ENCODE peak calls at places on chromosome 17, in nine cellular contexts. One of them, this sample, is unnamed.

GRCh38 chr17:60993497-60993896 is 315.8 kb downstream of the BCAS3 start:
- DNase-seq in astrocyte: no peak
- DNase-seq in lower lobe of right lung: no peak
- DNase-seq in uterus: no peak
- DNase-seq in heart right ventricle: no peak
- DNase-seq in aorta: no peak
- DNase-seq in CD4-positive, CD25-positive, alpha-beta regulatory T cell: no peak
- DNase-seq in upper lobe of right lung: no peak
- DNase-seq in IMR-90: no peak
- DNase-seq in this sample: no peak

GRCh38 chr17:11935734-11936406 is 61.4 kb downstream of the ZNF18 start:
- DNase-seq in astrocyte: no peak
- DNase-seq in lower lobe of right lung: no peak
- DNase-seq in uterus: no peak
- DNase-seq in heart right ventricle: no peak
- DNase-seq in aorta: no peak
- DNase-seq in CD4-positive, CD25-positive, alpha-beta regulatory T cell: no peak
- DNase-seq in upper lobe of right lung: no peak
- DNase-seq in IMR-90: peak; percentile 33
- DNase-seq in this sample: no peak

GRCh38 chr17:29295420-29295819 is 1.5 kb upstream of the NUFIP2 start:
- DNase-seq in astrocyte: no peak
- DNase-seq in lower lobe of right lung: no peak
- DNase-seq in uterus: no peak
- DNase-seq in heart right ventricle: no peak
- DNase-seq in aorta: no peak
- DNase-seq in CD4-positive, CD25-positive, alpha-beta regulatory T cell: no peak
- DNase-seq in upper lobe of right lung: no peak
- DNase-seq in IMR-90: no peak
- DNase-seq in this sample: no peak

GRCh38 chr17:41594363-41594915 is 7.7 kb upstream of the KRT14 start:
- DNase-seq in astrocyte: no peak
- DNase-seq in lower lobe of right lung: no peak
- DNase-seq in uterus: no peak
- DNase-seq in heart right ventricle: no peak
- DNase-seq in aorta: no peak
- DNase-seq in CD4-positive, CD25-positive, alpha-beta regulatory T cell: no peak
- DNase-seq in upper lobe of right lung: no peak
- DNase-seq in IMR-90: no peak
- DNase-seq in this sample: no peak

GRCh38 chr17:17044846-17045561 is 2.7 kb downstream of the MPRIP start:
- DNase-seq in astrocyte: peak; percentile 79
- DNase-seq in lower lobe of right lung: no peak
- DNase-seq in uterus: peak; percentile 54
- DNase-seq in heart right ventricle: no peak
- DNase-seq in aorta: no peak
- DNase-seq in CD4-positive, CD25-positive, alpha-beta regulatory T cell: no peak
- DNase-seq in upper lobe of right lung: peak; percentile 61
- DNase-seq in IMR-90: peak; percentile 79
- DNase-seq in this sample: no peak

GRCh38 chr17:29390856-29391631 is 881 bp downstream of the TAOK1 start:
- DNase-seq in astrocyte: no peak
- DNase-seq in lower lobe of right lung: no peak
- DNase-seq in uterus: peak; percentile 25
- DNase-seq in heart right ventricle: no peak
- DNase-seq in aorta: no peak
- DNase-seq in CD4-positive, CD25-positive, alpha-beta regulatory T cell: no peak
- DNase-seq in upper lobe of right lung: no peak
- DNase-seq in IMR-90: peak; percentile 42
- DNase-seq in this sample: peak; percentile 7

GRCh38 chr17:59431606-59432005 is 100.2 kb downstream of the YPEL2 start:
- DNase-seq in astrocyte: no peak
- DNase-seq in lower lobe of right lung: no peak
- DNase-seq in uterus: no peak
- DNase-seq in heart right ventricle: no peak
- DNase-seq in aorta: no peak
- DNase-seq in CD4-positive, CD25-positive, alpha-beta regulatory T cell: no peak
- DNase-seq in upper lobe of right lung: no peak
- DNase-seq in IMR-90: peak; percentile 43
- DNase-seq in this sample: no peak

GRCh38 chr17:71494456-71494855 is 626.4 kb upstream of the SOX9 start:
- DNase-seq in astrocyte: peak; percentile 66
- DNase-seq in lower lobe of right lung: no peak
- DNase-seq in uterus: no peak
- DNase-seq in heart right ventricle: no peak
- DNase-seq in aorta: no peak
- DNase-seq in CD4-positive, CD25-positive, alpha-beta regulatory T cell: no peak
- DNase-seq in upper lobe of right lung: no peak
- DNase-seq in IMR-90: no peak
- DNase-seq in this sample: no peak

GRCh38 chr17:2949469-2950044 is 113.8 kb downstream of the OR1D5 start:
- DNase-seq in astrocyte: peak; percentile 54
- DNase-seq in lower lobe of right lung: peak; percentile 26
- DNase-seq in uterus: no peak
- DNase-seq in heart right ventricle: peak; percentile 46
- DNase-seq in aorta: peak; percentile 84
- DNase-seq in CD4-positive, CD25-positive, alpha-beta regulatory T cell: no peak
- DNase-seq in upper lobe of right lung: peak; percentile 46
- DNase-seq in IMR-90: peak; percentile 49
- DNase-seq in this sample: no peak

GRCh38 chr17:5874486-5874885 is 195.7 kb upstream of the WSCD1 start:
- DNase-seq in astrocyte: no peak
- DNase-seq in lower lobe of right lung: no peak
- DNase-seq in uterus: no peak
- DNase-seq in heart right ventricle: no peak
- DNase-seq in aorta: no peak
- DNase-seq in CD4-positive, CD25-positive, alpha-beta regulatory T cell: no peak
- DNase-seq in upper lobe of right lung: no peak
- DNase-seq in IMR-90: no peak
- DNase-seq in this sample: no peak

GRCh38 chr17:14784997-14785696 is 480.0 kb downstream of the PMP22 start:
- DNase-seq in astrocyte: no peak
- DNase-seq in lower lobe of right lung: no peak
- DNase-seq in uterus: no peak
- DNase-seq in heart right ventricle: no peak
- DNase-seq in aorta: no peak
- DNase-seq in CD4-positive, CD25-positive, alpha-beta regulatory T cell: no peak
- DNase-seq in upper lobe of right lung: no peak
- DNase-seq in IMR-90: no peak
- DNase-seq in this sample: peak; percentile 25

GRCh38 chr17:72901657-72902056 is 190.8 kb downstream of the SLC39A11 start:
- DNase-seq in astrocyte: no peak
- DNase-seq in lower lobe of right lung: no peak
- DNase-seq in uterus: no peak
- DNase-seq in heart right ventricle: no peak
- DNase-seq in aorta: no peak
- DNase-seq in CD4-positive, CD25-positive, alpha-beta regulatory T cell: no peak
- DNase-seq in upper lobe of right lung: no peak
- DNase-seq in IMR-90: no peak
- DNase-seq in this sample: no peak
- H3K4me1 ChIP-seq in astrocyte: peaks cover under 1% of the 10 kb centered on the region
- H3K4me1 ChIP-seq in lower lobe of right lung: no peaks in the 10 kb centered on the region
- H3K4me1 ChIP-seq in uterus: no peaks in the 10 kb centered on the region
- H3K4me1 ChIP-seq in heart right ventricle: no peaks in the 10 kb centered on the region
- H3K4me1 ChIP-seq in aorta: no peaks in the 10 kb centered on the region
- H3K4me1 ChIP-seq in CD4-positive, CD25-positive, alpha-beta regulatory T cell: no peaks in the 10 kb centered on the region
- H3K4me1 ChIP-seq in upper lobe of right lung: no peaks in the 10 kb centered on the region
- H3K4me1 ChIP-seq in IMR-90: no peaks in the 10 kb centered on the region
- H3K4me1 ChIP-seq in this sample: no peaks in the 10 kb centered on the region

DNA sequence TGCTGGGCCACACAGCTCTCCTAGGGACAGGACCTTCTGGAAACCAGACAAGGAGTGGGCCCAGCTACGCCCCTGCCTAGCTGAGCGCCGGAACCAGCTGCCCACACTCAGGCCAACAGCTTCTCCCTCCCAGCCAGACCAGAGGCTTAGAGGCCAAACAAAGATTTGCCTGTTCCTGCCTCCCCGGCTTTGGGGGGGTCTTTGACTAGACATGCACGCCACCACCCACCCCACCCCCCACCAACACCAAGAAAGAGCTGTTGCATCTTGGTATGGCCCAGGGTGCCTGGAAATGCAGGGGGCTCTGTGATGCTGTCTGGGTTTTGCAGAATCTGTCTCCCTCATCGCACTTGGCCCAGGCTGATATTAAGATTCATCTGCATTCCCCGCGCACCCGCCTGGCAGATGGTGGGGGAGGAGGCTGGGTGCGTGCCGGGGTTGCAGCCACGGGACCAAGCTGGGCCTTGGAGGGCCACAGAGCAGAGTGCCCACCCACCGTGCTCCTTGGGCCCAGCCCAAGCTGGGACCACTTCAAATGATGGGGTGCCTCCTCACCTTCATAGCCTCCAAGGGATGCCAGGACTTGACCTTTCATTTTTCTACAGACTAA is 1.3 kb upstream of the NXPH3 start:
- DNase-seq in astrocyte: no peak
- DNase-seq in lower lobe of right lung: peak; percentile 46
- DNase-seq in uterus: peak; percentile 47
- DNase-seq in heart right ventricle: no peak
- DNase-seq in aorta: no peak
- DNase-seq in CD4-positive, CD25-positive, alpha-beta regulatory T cell: no peak
- DNase-seq in upper lobe of right lung: peak; percentile 63
- DNase-seq in IMR-90: no peak
- DNase-seq in this sample: no peak
- H3K27me3 ChIP-seq in astrocyte: peaks cover 51% of the 10 kb centered on the region
- H3K27me3 ChIP-seq in lower lobe of right lung: peaks cover 8% of the 10 kb centered on the region
- H3K27me3 ChIP-seq in uterus: no peaks in the 10 kb centered on the region
- H3K27me3 ChIP-seq in heart right ventricle: no peaks in the 10 kb centered on the region
- H3K27me3 ChIP-seq in aorta: no peaks in the 10 kb centered on the region
- H3K27me3 ChIP-seq in CD4-positive, CD25-positive, alpha-beta regulatory T cell: peaks cover 10% of the 10 kb centered on the region
- H3K27me3 ChIP-seq in upper lobe of right lung: peaks cover 7% of the 10 kb centered on the region
- H3K27me3 ChIP-seq in IMR-90: peaks cover 65% of the 10 kb centered on the region
- H3K27me3 ChIP-seq in this sample: peaks cover 4% of the 10 kb centered on the region

GRCh38 chr17:979539-980405 is at the start of gene NXN:
- DNase-seq in astrocyte: peak; percentile 36
- DNase-seq in lower lobe of right lung: peak; percentile 89
- DNase-seq in uterus: peak; percentile 89
- DNase-seq in heart right ventricle: peak; percentile 94
- DNase-seq in aorta: peak; percentile 90
- DNase-seq in CD4-positive, CD25-positive, alpha-beta regulatory T cell: peak; percentile 84
- DNase-seq in upper lobe of right lung: peak; percentile 94
- DNase-seq in IMR-90: peak; percentile 65
- DNase-seq in this sample: peak; percentile 83

GRCh38 chr17:979211-979538 is 401 bp downstream of the NXN start:
- DNase-seq in astrocyte: no peak
- DNase-seq in lower lobe of right lung: no peak
- DNase-seq in uterus: no peak
- DNase-seq in heart right ventricle: no peak
- DNase-seq in aorta: peak; percentile 64
- DNase-seq in CD4-positive, CD25-positive, alpha-beta regulatory T cell: no peak
- DNase-seq in upper lobe of right lung: no peak
- DNase-seq in IMR-90: no peak
- DNase-seq in this sample: no peak

GRCh38 chr17:976316-976715 is 3.3 kb downstream of the NXN start:
- DNase-seq in astrocyte: no peak
- DNase-seq in lower lobe of right lung: no peak
- DNase-seq in uterus: no peak
- DNase-seq in heart right ventricle: no peak
- DNase-seq in aorta: no peak
- DNase-seq in CD4-positive, CD25-positive, alpha-beta regulatory T cell: no peak
- DNase-seq in upper lobe of right lung: no peak
- DNase-seq in IMR-90: no peak
- DNase-seq in this sample: no peak

GRCh38 chr17:977163-977562 is 2.4 kb downstream of the NXN start:
- DNase-seq in astrocyte: no peak
- DNase-seq in lower lobe of right lung: no peak
- DNase-seq in uterus: no peak
- DNase-seq in heart right ventricle: no peak
- DNase-seq in aorta: no peak
- DNase-seq in CD4-positive, CD25-positive, alpha-beta regulatory T cell: no peak
- DNase-seq in upper lobe of right lung: no peak
- DNase-seq in IMR-90: peak; percentile 54
- DNase-seq in this sample: no peak

DNA sequence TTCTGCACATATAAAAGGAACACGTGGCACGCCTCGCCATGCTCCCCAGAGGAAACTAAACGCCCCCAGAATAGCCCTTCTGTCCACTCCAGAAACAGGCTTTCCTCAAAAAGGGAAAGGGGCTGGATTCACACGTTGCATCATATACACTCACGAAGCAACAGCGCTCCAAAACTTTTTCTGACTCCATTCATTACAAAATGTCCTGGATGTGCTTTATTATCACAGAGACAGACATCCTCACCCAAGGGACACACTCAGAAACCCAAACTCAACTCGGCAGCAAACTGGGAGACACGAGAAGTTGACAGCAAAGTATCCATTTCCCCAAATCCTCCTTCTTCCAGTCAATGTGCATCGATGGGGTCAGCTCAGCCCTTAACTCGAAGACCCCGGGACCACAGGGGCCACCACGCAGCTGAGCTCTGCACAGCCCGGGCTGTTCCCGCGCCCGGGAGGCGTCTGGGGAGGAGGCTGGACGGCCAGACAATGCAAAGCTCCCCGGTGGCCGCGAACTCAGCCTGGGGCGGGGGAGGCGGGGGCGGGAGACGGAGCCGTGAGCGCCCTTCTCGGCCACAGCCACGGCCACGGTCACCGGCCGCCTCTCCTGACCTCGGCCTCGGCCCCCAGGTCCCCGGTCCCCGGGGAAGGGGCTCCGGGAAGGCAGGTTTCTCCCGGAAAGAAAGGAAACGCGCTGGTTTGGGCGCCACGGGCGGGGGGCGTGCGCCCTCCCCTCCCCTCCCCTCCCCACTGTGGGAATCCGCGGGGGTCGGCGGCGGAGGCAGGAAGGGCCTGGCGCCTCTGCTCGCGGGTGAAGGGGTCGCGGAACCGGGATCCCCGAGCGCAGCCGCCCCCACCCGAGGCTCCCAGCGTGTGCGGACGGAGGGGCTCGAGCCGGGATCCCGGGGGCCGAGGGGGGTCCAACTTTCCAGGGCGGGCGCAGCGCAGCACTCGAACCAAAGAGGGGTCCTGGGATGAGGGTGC is 1.2 kb downstream of the NXN start:
- DNase-seq in astrocyte: peak; percentile 44
- DNase-seq in lower lobe of right lung: no peak
- DNase-seq in uterus: peak; percentile 47
- DNase-seq in heart right ventricle: peak; percentile 52
- DNase-seq in aorta: peak; percentile 50
- DNase-seq in CD4-positive, CD25-positive, alpha-beta regulatory T cell: no peak
- DNase-seq in upper lobe of right lung: peak; percentile 77
- DNase-seq in IMR-90: peak; percentile 61
- DNase-seq in this sample: no peak
- H3K4me1 ChIP-seq in astrocyte: peaks cover 22% of the 10 kb centered on the region
- H3K4me1 ChIP-seq in lower lobe of right lung: peaks cover 51% of the 10 kb centered on the region
- H3K4me1 ChIP-seq in uterus: no peaks in the 10 kb centered on the region
- H3K4me1 ChIP-seq in heart right ventricle: peaks cover 37% of the 10 kb centered on the region
- H3K4me1 ChIP-seq in aorta: no peaks in the 10 kb centered on the region
- H3K4me1 ChIP-seq in CD4-positive, CD25-positive, alpha-beta regulatory T cell: peaks cover 24% of the 10 kb centered on the region
- H3K4me1 ChIP-seq in upper lobe of right lung: peaks cover 15% of the 10 kb centered on the region
- H3K4me1 ChIP-seq in IMR-90: peaks cover 12% of the 10 kb centered on the region
- H3K4me1 ChIP-seq in this sample: peaks cover 8% of the 10 kb centered on the region

DNA sequence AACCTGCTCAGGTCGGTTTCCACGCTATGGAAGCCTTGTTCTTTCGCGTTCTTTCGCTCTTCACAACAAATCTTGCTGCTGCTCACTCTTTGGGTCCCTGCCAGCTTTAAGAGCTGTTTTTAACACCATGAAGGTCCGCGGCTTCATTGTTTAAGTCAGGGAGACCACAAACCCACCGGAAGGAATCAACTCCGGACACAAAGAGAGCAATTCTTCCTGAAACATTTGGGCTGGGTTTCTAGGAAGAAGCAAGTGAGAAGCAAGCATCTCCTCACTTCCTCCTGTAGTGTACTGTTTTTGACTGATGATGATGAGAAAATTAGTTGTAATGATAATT is 2.1 kb upstream of the CBX1 start:
- DNase-seq in astrocyte: no peak
- DNase-seq in lower lobe of right lung: no peak
- DNase-seq in uterus: no peak
- DNase-seq in heart right ventricle: no peak
- DNase-seq in aorta: no peak
- DNase-seq in CD4-positive, CD25-positive, alpha-beta regulatory T cell: no peak
- DNase-seq in upper lobe of right lung: no peak
- DNase-seq in IMR-90: no peak
- DNase-seq in this sample: no peak
- H3K27me3 ChIP-seq in astrocyte: no peaks in the 10 kb centered on the region
- H3K27me3 ChIP-seq in lower lobe of right lung: no peaks in the 10 kb centered on the region
- H3K27me3 ChIP-seq in uterus: no peaks in the 10 kb centered on the region
- H3K27me3 ChIP-seq in heart right ventricle: no peaks in the 10 kb centered on the region
- H3K27me3 ChIP-seq in aorta: no peaks in the 10 kb centered on the region
- H3K27me3 ChIP-seq in CD4-positive, CD25-positive, alpha-beta regulatory T cell: no peaks in the 10 kb centered on the region
- H3K27me3 ChIP-seq in upper lobe of right lung: no peaks in the 10 kb centered on the region
- H3K27me3 ChIP-seq in IMR-90: no peaks in the 10 kb centered on the region
- H3K27me3 ChIP-seq in this sample: no peaks in the 10 kb centered on the region